ENCODE peak calls at places on chromosomes 11 and 22, in six cellular contexts. One of them, this sample, is unnamed.
A peak's percentile ranks its signal among the peaks of the same experiment; 100 is the strongest.

GRCh38 chr22:42964994-42965699 is 49.8 kb downstream of the PACSIN2 start:
- DNase-seq in tibial nerve: no peak
- DNase-seq in erythroblast: no peak
- DNase-seq in neural crest cell: no peak
- DNase-seq in stimulated activated CD8-positive, alpha-beta memory T cell treated with anti-CD3 and anti-CD28 coated beads, Interleukin-12 subunit alpha, Interleukin-12 subunit beta, amount 100 ng/mL, for 1 hour: no peak
- DNase-seq in activated T-helper 1 cell treated with anti-CD3 and anti-CD28 coated beads, Interleukin-2, amount 50 U/mL, for 16 hours: peak; percentile 2
- DNase-seq in this sample: no peak

GRCh38 chr22:26669060-26669481 is 11.7 kb downstream of the MIAT start:
- DNase-seq in stimulated activated CD8-positive, alpha-beta memory T cell treated with anti-CD3 and anti-CD28 coated beads, Interleukin-12 subunit alpha, Interleukin-12 subunit beta, amount 100 ng/mL, for 1 hour: no peak
- DNase-seq in activated T-helper 1 cell treated with anti-CD3 and anti-CD28 coated beads, Interleukin-2, amount 50 U/mL, for 16 hours: no peak
- DNase-seq in neural crest cell: peak; percentile 40
- DNase-seq in tibial nerve: no peak
- DNase-seq in erythroblast: peak; percentile 44
- DNase-seq in this sample: no peak

GRCh38 chr11:123531325-123531724 is 101.3 kb downstream of the GRAMD1B start:
- DNase-seq in stimulated activated CD8-positive, alpha-beta memory T cell treated with anti-CD3 and anti-CD28 coated beads, Interleukin-12 subunit alpha, Interleukin-12 subunit beta, amount 100 ng/mL, for 1 hour: no peak
- DNase-seq in neural crest cell: no peak
- DNase-seq in tibial nerve: no peak
- DNase-seq in activated T-helper 1 cell treated with anti-CD3 and anti-CD28 coated beads, Interleukin-2, amount 50 U/mL, for 16 hours: no peak
- DNase-seq in erythroblast: no peak
- DNase-seq in this sample: no peak

GRCh38 chr22:29298641-29299040 is 7.8 kb upstream of the GAS2L1 start:
- DNase-seq in erythroblast: no peak
- DNase-seq in activated T-helper 1 cell treated with anti-CD3 and anti-CD28 coated beads, Interleukin-2, amount 50 U/mL, for 16 hours: no peak
- DNase-seq in stimulated activated CD8-positive, alpha-beta memory T cell treated with anti-CD3 and anti-CD28 coated beads, Interleukin-12 subunit alpha, Interleukin-12 subunit beta, amount 100 ng/mL, for 1 hour: no peak
- DNase-seq in tibial nerve: no peak
- DNase-seq in neural crest cell: no peak
- DNase-seq in this sample: no peak

GRCh38 chr11:86636275-86636674 is 36.1 kb downstream of the ME3 start:
- DNase-seq in activated T-helper 1 cell treated with anti-CD3 and anti-CD28 coated beads, Interleukin-2, amount 50 U/mL, for 16 hours: no peak
- DNase-seq in tibial nerve: no peak
- DNase-seq in stimulated activated CD8-positive, alpha-beta memory T cell treated with anti-CD3 and anti-CD28 coated beads, Interleukin-12 subunit alpha, Interleukin-12 subunit beta, amount 100 ng/mL, for 1 hour: no peak
- DNase-seq in erythroblast: no peak
- DNase-seq in neural crest cell: no peak
- DNase-seq in this sample: no peak

GRCh38 chr22:41915035-41915782 is at the start of gene SHISA8:
- DNase-seq in neural crest cell: no peak
- DNase-seq in stimulated activated CD8-positive, alpha-beta memory T cell treated with anti-CD3 and anti-CD28 coated beads, Interleukin-12 subunit alpha, Interleukin-12 subunit beta, amount 100 ng/mL, for 1 hour: no peak
- DNase-seq in tibial nerve: peak; percentile 26
- DNase-seq in erythroblast: no peak
- DNase-seq in activated T-helper 1 cell treated with anti-CD3 and anti-CD28 coated beads, Interleukin-2, amount 50 U/mL, for 16 hours: peak; percentile 39
- DNase-seq in this sample: no peak

GRCh38 chr22:42258126-42258525 is 12.3 kb downstream of the TCF20 start:
- DNase-seq in tibial nerve: no peak
- DNase-seq in stimulated activated CD8-positive, alpha-beta memory T cell treated with anti-CD3 and anti-CD28 coated beads, Interleukin-12 subunit alpha, Interleukin-12 subunit beta, amount 100 ng/mL, for 1 hour: no peak
- DNase-seq in neural crest cell: no peak
- DNase-seq in erythroblast: no peak
- DNase-seq in activated T-helper 1 cell treated with anti-CD3 and anti-CD28 coated beads, Interleukin-2, amount 50 U/mL, for 16 hours: no peak
- DNase-seq in this sample: no peak

GRCh38 chr11:95193541-95193940 is 37.5 kb downstream of the SESN3 start:
- DNase-seq in tibial nerve: no peak
- DNase-seq in stimulated activated CD8-positive, alpha-beta memory T cell treated with anti-CD3 and anti-CD28 coated beads, Interleukin-12 subunit alpha, Interleukin-12 subunit beta, amount 100 ng/mL, for 1 hour: no peak
- DNase-seq in erythroblast: peak; percentile 6
- DNase-seq in activated T-helper 1 cell treated with anti-CD3 and anti-CD28 coated beads, Interleukin-2, amount 50 U/mL, for 16 hours: no peak
- DNase-seq in neural crest cell: no peak
- DNase-seq in this sample: no peak

GRCh38 chr22:45612940-45613339 is 58.7 kb upstream of the ATXN10 start:
- DNase-seq in activated T-helper 1 cell treated with anti-CD3 and anti-CD28 coated beads, Interleukin-2, amount 50 U/mL, for 16 hours: no peak
- DNase-seq in stimulated activated CD8-positive, alpha-beta memory T cell treated with anti-CD3 and anti-CD28 coated beads, Interleukin-12 subunit alpha, Interleukin-12 subunit beta, amount 100 ng/mL, for 1 hour: no peak
- DNase-seq in neural crest cell: no peak
- DNase-seq in tibial nerve: no peak
- DNase-seq in erythroblast: no peak
- DNase-seq in this sample: no peak

GRCh38 chr22:22200569-22201184 is 43.9 kb upstream of the VPREB1 start:
- DNase-seq in erythroblast: no peak
- DNase-seq in neural crest cell: no peak
- DNase-seq in stimulated activated CD8-positive, alpha-beta memory T cell treated with anti-CD3 and anti-CD28 coated beads, Interleukin-12 subunit alpha, Interleukin-12 subunit beta, amount 100 ng/mL, for 1 hour: no peak
- DNase-seq in tibial nerve: no peak
- DNase-seq in activated T-helper 1 cell treated with anti-CD3 and anti-CD28 coated beads, Interleukin-2, amount 50 U/mL, for 16 hours: no peak
- DNase-seq in this sample: no peak

GRCh38 chr22:50422961-50423815 is 51.6 kb downstream of the SBF1 start:
- DNase-seq in tibial nerve: no peak
- DNase-seq in activated T-helper 1 cell treated with anti-CD3 and anti-CD28 coated beads, Interleukin-2, amount 50 U/mL, for 16 hours: no peak
- DNase-seq in stimulated activated CD8-positive, alpha-beta memory T cell treated with anti-CD3 and anti-CD28 coated beads, Interleukin-12 subunit alpha, Interleukin-12 subunit beta, amount 100 ng/mL, for 1 hour: no peak
- DNase-seq in neural crest cell: no peak
- DNase-seq in erythroblast: no peak
- DNase-seq in this sample: no peak

GRCh38 chr11:19093976-19094375 is 23.0 kb upstream of the ZDHHC13 start:
- DNase-seq in stimulated activated CD8-positive, alpha-beta memory T cell treated with anti-CD3 and anti-CD28 coated beads, Interleukin-12 subunit alpha, Interleukin-12 subunit beta, amount 100 ng/mL, for 1 hour: no peak
- DNase-seq in erythroblast: no peak
- DNase-seq in tibial nerve: no peak
- DNase-seq in activated T-helper 1 cell treated with anti-CD3 and anti-CD28 coated beads, Interleukin-2, amount 50 U/mL, for 16 hours: no peak
- DNase-seq in neural crest cell: no peak
- DNase-seq in this sample: no peak

GRCh38 chr11:108405706-108406105 is 61.6 kb downstream of the C11orf65 start:
- DNase-seq in tibial nerve: no peak
- DNase-seq in erythroblast: no peak
- DNase-seq in neural crest cell: no peak
- DNase-seq in stimulated activated CD8-positive, alpha-beta memory T cell treated with anti-CD3 and anti-CD28 coated beads, Interleukin-12 subunit alpha, Interleukin-12 subunit beta, amount 100 ng/mL, for 1 hour: no peak
- DNase-seq in activated T-helper 1 cell treated with anti-CD3 and anti-CD28 coated beads, Interleukin-2, amount 50 U/mL, for 16 hours: no peak
- DNase-seq in this sample: no peak

GRCh38 chr11:34909955-34910354 is 6.2 kb downstream of the APIP start:
- DNase-seq in stimulated activated CD8-positive, alpha-beta memory T cell treated with anti-CD3 and anti-CD28 coated beads, Interleukin-12 subunit alpha, Interleukin-12 subunit beta, amount 100 ng/mL, for 1 hour: no peak
- DNase-seq in neural crest cell: no peak
- DNase-seq in erythroblast: no peak
- DNase-seq in activated T-helper 1 cell treated with anti-CD3 and anti-CD28 coated beads, Interleukin-2, amount 50 U/mL, for 16 hours: no peak
- DNase-seq in tibial nerve: no peak
- DNase-seq in this sample: no peak

GRCh38 chr11:72771507-72771906 is 19.3 kb upstream of the ARAP1 start:
- DNase-seq in neural crest cell: no peak
- DNase-seq in tibial nerve: no peak
- DNase-seq in stimulated activated CD8-positive, alpha-beta memory T cell treated with anti-CD3 and anti-CD28 coated beads, Interleukin-12 subunit alpha, Interleukin-12 subunit beta, amount 100 ng/mL, for 1 hour: no peak
- DNase-seq in activated T-helper 1 cell treated with anti-CD3 and anti-CD28 coated beads, Interleukin-2, amount 50 U/mL, for 16 hours: no peak
- DNase-seq in erythroblast: no peak
- DNase-seq in this sample: no peak

GRCh38 chr11:122700676-122701075 is 45.2 kb downstream of the UBASH3B start:
- DNase-seq in erythroblast: no peak
- DNase-seq in neural crest cell: no peak
- DNase-seq in tibial nerve: no peak
- DNase-seq in stimulated activated CD8-positive, alpha-beta memory T cell treated with anti-CD3 and anti-CD28 coated beads, Interleukin-12 subunit alpha, Interleukin-12 subunit beta, amount 100 ng/mL, for 1 hour: no peak
- DNase-seq in activated T-helper 1 cell treated with anti-CD3 and anti-CD28 coated beads, Interleukin-2, amount 50 U/mL, for 16 hours: no peak
- DNase-seq in this sample: no peak

GRCh38 chr11:19374189-19374588 is 133.4 kb upstream of the E2F8 start:
- DNase-seq in erythroblast: no peak
- DNase-seq in activated T-helper 1 cell treated with anti-CD3 and anti-CD28 coated beads, Interleukin-2, amount 50 U/mL, for 16 hours: no peak
- DNase-seq in tibial nerve: no peak
- DNase-seq in neural crest cell: no peak
- DNase-seq in stimulated activated CD8-positive, alpha-beta memory T cell treated with anti-CD3 and anti-CD28 coated beads, Interleukin-12 subunit alpha, Interleukin-12 subunit beta, amount 100 ng/mL, for 1 hour: no peak
- DNase-seq in this sample: no peak

GRCh38 chr11:77081976-77082836 is 15.4 kb downstream of the CAPN5 start:
- DNase-seq in stimulated activated CD8-positive, alpha-beta memory T cell treated with anti-CD3 and anti-CD28 coated beads, Interleukin-12 subunit alpha, Interleukin-12 subunit beta, amount 100 ng/mL, for 1 hour: no peak
- DNase-seq in erythroblast: no peak
- DNase-seq in neural crest cell: no peak
- DNase-seq in tibial nerve: peak; percentile 10
- DNase-seq in activated T-helper 1 cell treated with anti-CD3 and anti-CD28 coated beads, Interleukin-2, amount 50 U/mL, for 16 hours: no peak
- DNase-seq in this sample: no peak